ENCODE peak calls at places on chromosomes 1 and 21, in five cellular contexts. X is NCI-H774; N is choroid plexus epithelial cell; S is activated naive CD4-positive, alpha-beta T cell treated with anti-CD3 and anti-CD28 coated beads, Interleukin-2, amount 50 U/mL, for 16 hours; A is GM20000. P is an unnamed sample.

GRCh38 chr1:24743404-24744211 is 1.6 kb upstream of the CLIC4 start:
- DNase-seq in X (no peak), N (peak), S (no peak), A (peak), P (no peak)

GRCh38 chr21:42562816-42563215 is 49.2 kb downstream of the SLC37A1 start:
- DNase-seq in X (no peak), N (no peak), S (no peak), A (no peak), P (no peak)

GRCh38 chr1:180387413-180387812 is 115.0 kb downstream of the ACBD6 start:
- DNase-seq in X (no peak), N (no peak), S (no peak), A (no peak), P (no peak)

GRCh38 chr1:11550664-11551283 is 71.8 kb downstream of the DISP3 start:
- DNase-seq in X (no peak), N (peak), S (peak), A (peak), P (no peak)

GRCh38 chr1:151970128-151970527 is 23.5 kb downstream of the S100A10 start:
- DNase-seq in X (no peak), N (no peak), S (no peak), A (no peak), P (no peak)

GRCh38 chr1:224502459-224503160 is 68.0 kb upstream of the WDR26 start:
- DNase-seq in X (peak), N (peak), S (no peak), A (no peak), P (no peak)

GRCh38 chr21:46355161-46356004 is 31.4 kb downstream of the PCNT start:
- DNase-seq in X (no peak), N (no peak), S (no peak), A (no peak), P (no peak)

GRCh38 chr1:25461783-25462182 is 31.1 kb downstream of the MACO1 start:
- DNase-seq in X (no peak), N (no peak), S (no peak), A (no peak), P (no peak)

GRCh38 chr1:41404308-41404755 is 43.1 kb downstream of the FOXO6 start:
- DNase-seq in X (peak), N (no peak), S (no peak), A (no peak), P (no peak)

GRCh38 chr1:32246888-32247273 is at the start of gene FAM167B:
- DNase-seq in X (no peak), N (peak), S (no peak), A (no peak), P (no peak)

GRCh38 chr1:155322571-155322952 is 1.9 kb downstream of the RUSC1 start:
- DNase-seq in X (no peak), N (peak), S (peak), A (no peak), P (no peak)

GRCh38 chr1:157624471-157624870 is 26.6 kb upstream of the FCRL4 start:
- DNase-seq in X (no peak), N (no peak), S (no peak), A (no peak), P (no peak)

GRCh38 chr1:109214695-109215623 is 1.2 kb downstream of the SARS1 start:
- DNase-seq in X (peak), N (peak), S (peak), A (peak), P (peak)

GRCh38 chr1:237146247-237146646 is 104.3 kb downstream of the RYR2 start:
- DNase-seq in X (no peak), N (peak), S (no peak), A (no peak), P (no peak)

GRCh38 chr1:12436817-12437599 is 181.0 kb downstream of the DHRS3 start:
- DNase-seq in X (no peak), N (peak), S (peak), A (no peak), P (no peak)